ENCODE peak calls at places on chromosome 5, in four cellular contexts. H is stimulated activated CD4-positive, alpha-beta T cell treated with anti-CD3 and anti-CD28 coated beads, Interleukin-1b, Interleukin-23, amount 100 ng/mL, for 4 hours; D is GM13976; K is GM12865. A is an unnamed sample.

GRCh38 chr5:113531760-113532159 is 18.3 kb downstream of the YTHDC2 start:
- DNase-seq in H (no peak), D (no peak), K (no peak), A (no peak)

GRCh38 chr5:77181173-77181572 is 29.3 kb upstream of the PDE8B start:
- DNase-seq in H (no peak), D (no peak), K (no peak), A (no peak)

GRCh38 chr5:102375256-102375655 is 79.2 kb upstream of the SLCO4C1 start:
- DNase-seq in H (no peak), D (no peak), K (no peak), A (no peak)

GRCh38 chr5:57825026-57825683 is 342.5 kb upstream of the ACTBL2 start:
- DNase-seq in H (no peak), D (no peak), K (no peak), A (no peak)

GRCh38 chr5:111747336-111747735 is 9.7 kb downstream of the NREP start:
- DNase-seq in H (no peak), D (no peak), K (no peak), A (no peak)

GRCh38 chr5:7851240-7851592 is 283 bp upstream of the CFAP90 start:
- DNase-seq in H (no peak), D (no peak), K (no peak), A (no peak)

GRCh38 chr5:38553001-38553521 is 3.4 kb downstream of the LIFR start:
- DNase-seq in H (no peak), D (no peak), K (no peak), A (no peak)

GRCh38 chr5:175542232-175542965 is 64.0 kb downstream of the SFXN1 start:
- DNase-seq in H (no peak), D (no peak), K (no peak), A (no peak)

GRCh38 chr5:101942321-101942882 is 353.7 kb downstream of the SLCO4C1 start:
- DNase-seq in H (no peak), D (no peak), K (peak), A (no peak)

GRCh38 chr5:54404568-54404967 is 50.9 kb upstream of the HSPB3 start:
- DNase-seq in H (no peak), D (no peak), K (no peak), A (no peak)

GRCh38 chr5:172420215-172420934 is 34.0 kb downstream of the SH3PXD2B start:
- DNase-seq in H (no peak), D (no peak), K (peak), A (peak)

GRCh38 chr5:35149041-35149440 is 81.2 kb downstream of the PRLR start:
- DNase-seq in H (no peak), D (no peak), K (no peak), A (no peak)

GRCh38 chr5:102971693-102972293 is 148.1 kb downstream of the GIN1 start:
- DNase-seq in H (no peak), D (no peak), K (peak), A (no peak)

GRCh38 chr5:120464627-120465280 is 654 bp downstream of the PRR16 start:
- DNase-seq in H (no peak), D (peak), K (no peak), A (peak)

GRCh38 chr5:1418238-1418920 is 26.9 kb downstream of the SLC6A3 start:
- DNase-seq in H (no peak), D (no peak), K (no peak), A (no peak)

GRCh38 chr5:174549254-174549653 is 175.1 kb upstream of the MSX2 start:
- DNase-seq in H (no peak), D (no peak), K (no peak), A (no peak)

GRCh38 chr5:3844266-3844665 is 248.6 kb downstream of the IRX1 start:
- DNase-seq in H (no peak), D (no peak), K (no peak), A (no peak)

GRCh38 chr5:1874820-1875219 is 7.9 kb downstream of the IRX4 start:
- DNase-seq in H (no peak), D (no peak), K (no peak), A (no peak)

GRCh38 chr5:13567819-13568218 is 376.7 kb downstream of the DNAH5 start:
- DNase-seq in H (no peak), D (no peak), K (no peak), A (no peak)

A was measured in posterior cingulate gyrus.